ENCODE peak calls at places on chromosomes 11 and 22, in four cellular contexts. P, Y, G and S are unnamed samples.
A peak's percentile ranks its signal among the peaks of the same experiment; 100 is the strongest.

GRCh38 chr11:29328961-29329441 is 687.8 kb downstream of the KCNA4 start:
- DNase-seq in P (peak; percentile 84), Y (no peak), G (no peak), S (peak; percentile 27)

GRCh38 chr22:23401111-23401909 is 178.8 kb downstream of the IGLL1 start:
- DNase-seq in P (no peak), Y (no peak), G (peak; percentile 11), S (no peak)

GRCh38 chr11:8613036-8613435 is 19.0 kb upstream of the STK33 start:
- DNase-seq in P (no peak), Y (no peak), G (no peak), S (no peak)

GRCh38 chr22:50705219-50705691 is 32.6 kb downstream of the SHANK3 start:
- DNase-seq in P (no peak), Y (no peak), G (peak; percentile 67), S (peak; percentile 79)

GRCh38 chr11:63931876-63932275 is 6.9 kb upstream of the NAA40 start:
- DNase-seq in P (no peak), Y (no peak), G (no peak), S (no peak)

GRCh38 chr11:75606099-75606498 is 44.0 kb downstream of the SERPINH1 start:
- DNase-seq in P (no peak), Y (no peak), G (no peak), S (no peak)

GRCh38 chr11:1570896-1571759 is 943 bp downstream of the DUSP8 start:
- DNase-seq in P (no peak), Y (no peak), G (no peak), S (peak; percentile 26)

GRCh38 chr11:115670538-115671200 is 166.5 kb upstream of the CADM1 start:
- DNase-seq in P (no peak), Y (no peak), G (no peak), S (no peak)

GRCh38 chr11:78782725-78783124 is 208.1 kb upstream of the NARS2 start:
- DNase-seq in P (no peak), Y (no peak), G (no peak), S (no peak)

DNA sequence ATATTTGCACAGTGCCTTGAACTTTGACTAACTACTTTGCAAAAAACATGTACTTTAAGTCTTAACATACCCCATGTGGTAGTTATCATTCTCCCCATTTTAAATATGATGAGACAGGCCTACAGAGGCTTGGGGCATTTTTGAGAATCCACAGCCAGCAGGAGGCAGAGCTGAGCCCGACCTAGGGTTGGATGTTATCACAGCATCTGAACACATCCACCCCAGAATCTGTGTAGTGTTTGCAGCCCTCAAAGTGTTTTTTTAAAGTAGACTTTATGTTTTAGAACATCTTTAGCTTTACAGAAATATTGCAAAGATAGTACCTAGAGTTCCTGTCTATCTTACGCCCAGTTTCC is 17.6 kb downstream of the OTOG start:
- DNase-seq in P (peak; percentile 10), Y (no peak), G (peak; percentile 54), S (peak; percentile 14)
- TF ChIP-seq CTCF in P (peak; percentile 21), Y (no peak), G (peak; percentile 60), S (peak; percentile 48)

GRCh38 chr11:108003623-108004022 is 5.1 kb upstream of the CUL5 start:
- DNase-seq in P (no peak), Y (no peak), G (no peak), S (no peak)

GRCh38 chr11:108009497-108010360 is 1.0 kb downstream of the CUL5 start:
- DNase-seq in P (no peak), Y (no peak), G (peak; percentile 23), S (peak; percentile 19)

GRCh38 chr11:108007819-108008218 is 879 bp upstream of the CUL5 start:
- DNase-seq in P (no peak), Y (no peak), G (no peak), S (no peak)

GRCh38 chr11:108012139-108012725 is 3.5 kb downstream of the CUL5 start:
- DNase-seq in P (no peak), Y (no peak), G (no peak), S (no peak)

GRCh38 chr11:108008656-108009496 is at the start of gene CUL5:
- DNase-seq in P (peak; percentile 89), Y (peak; percentile 60), G (peak; percentile 92), S (peak; percentile 93)
- H3K4me3 ChIP-seq in P (peak within 1 kb of the TSS; percentile 84), Y (peak within 1 kb of the TSS; percentile 80), G (peak within 1 kb of the TSS; percentile 90), S (peak within 1 kb of the TSS; percentile 94)

GRCh38 chr22:24968066-24968561 is 15.6 kb downstream of the KIAA1671 start:
- DNase-seq in P (no peak), Y (no peak), G (no peak), S (no peak)

GRCh38 chr22:24972369-24972768 is 19.9 kb downstream of the KIAA1671 start:
- DNase-seq in P (no peak), Y (no peak), G (no peak), S (no peak)

GRCh38 chr22:24973867-24974266 is 21.4 kb downstream of the KIAA1671 start:
- DNase-seq in P (no peak), Y (no peak), G (no peak), S (no peak)

GRCh38 chr22:24965822-24966626 is 13.5 kb downstream of the KIAA1671 start:
- DNase-seq in P (peak; percentile 33), Y (no peak), G (no peak), S (no peak)

DNA sequence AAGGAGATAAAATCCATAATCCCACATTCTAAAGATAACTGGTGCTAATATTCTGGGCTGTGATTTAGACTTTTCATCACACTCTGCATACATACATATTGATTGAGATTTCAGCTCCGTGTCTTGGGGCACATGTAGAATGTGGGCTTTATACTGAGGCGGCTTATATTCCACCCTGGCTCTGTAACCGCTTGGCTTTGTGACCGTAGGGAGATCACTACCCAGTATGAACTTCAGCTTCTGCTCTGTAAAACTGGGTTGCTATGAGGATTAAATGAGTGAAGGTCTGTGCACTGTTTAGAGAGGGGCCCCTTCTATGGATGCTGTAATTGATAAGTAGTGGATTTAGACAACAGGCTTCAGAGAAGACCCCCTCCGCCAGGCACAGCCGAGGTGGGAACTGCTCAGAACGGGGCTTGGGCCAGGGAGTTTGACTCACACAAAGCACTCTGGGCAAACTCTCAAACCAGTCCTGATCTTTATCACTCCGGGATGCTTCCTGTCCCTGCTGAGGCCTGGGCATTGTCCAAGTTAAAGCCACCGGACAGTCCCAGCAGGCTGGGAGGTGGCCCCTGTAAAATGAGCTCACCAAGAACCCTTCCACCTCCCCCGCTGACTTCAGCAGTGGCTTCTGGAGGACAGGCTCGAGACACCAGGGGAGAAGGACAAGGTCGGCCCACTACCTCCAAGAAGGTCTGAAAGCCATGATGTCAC is 17.2 kb downstream of the KIAA1671 start:
- DNase-seq in P (no peak), Y (no peak), G (no peak), S (no peak)
- TF ChIP-seq MYC in P (no peak), Y (no peak), G (no peak), S (no peak)

DNA sequence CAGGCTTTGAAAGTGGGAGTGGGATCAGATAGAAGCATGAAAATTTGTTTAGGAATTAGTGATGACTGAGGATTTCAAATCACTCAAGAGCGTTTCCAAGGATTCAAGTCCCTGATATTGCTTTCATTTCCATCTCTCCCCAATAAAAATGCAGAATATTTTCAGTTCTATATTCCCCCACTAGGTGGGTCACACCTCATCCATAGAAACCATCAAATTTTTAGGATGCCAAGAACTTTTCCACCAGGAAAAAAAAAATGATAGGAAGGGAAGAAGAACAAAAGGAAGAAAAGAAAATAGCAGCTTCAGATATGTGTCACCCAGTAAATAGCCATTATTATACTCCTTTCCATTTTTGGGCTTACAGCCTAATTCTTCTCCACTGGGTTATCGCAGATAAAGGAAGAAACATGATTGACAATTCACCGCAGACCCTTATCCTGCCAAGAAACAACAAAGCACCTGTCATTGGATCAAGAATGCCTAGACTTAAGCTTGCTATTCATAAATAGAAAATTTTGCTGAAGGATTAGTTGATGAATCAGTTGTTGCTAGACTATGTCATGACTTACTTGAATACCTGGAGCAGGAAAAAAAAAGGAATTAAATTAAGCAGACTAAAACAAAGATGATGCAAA is 30.3 kb upstream of the OR10D3 start:
- DNase-seq in P (no peak), Y (no peak), G (no peak), S (no peak)
- TF ChIP-seq CTCF in P (no peak), Y (no peak), G (no peak), S (no peak)

GRCh38 chr22:49296561-49296960 is 531.1 kb downstream of the BRD1 start:
- DNase-seq in P (no peak), Y (no peak), G (no peak), S (no peak)

GRCh38 chr22:49292909-49293308 is 534.8 kb downstream of the BRD1 start:
- DNase-seq in P (no peak), Y (no peak), G (no peak), S (no peak)

GRCh38 chr22:49295465-49295743 is 532.3 kb downstream of the BRD1 start:
- DNase-seq in P (no peak), Y (no peak), G (no peak), S (no peak)

GRCh38 chr22:49295851-49296560 is 531.7 kb downstream of the BRD1 start:
- DNase-seq in P (no peak), Y (no peak), G (no peak), S (no peak)

DNA sequence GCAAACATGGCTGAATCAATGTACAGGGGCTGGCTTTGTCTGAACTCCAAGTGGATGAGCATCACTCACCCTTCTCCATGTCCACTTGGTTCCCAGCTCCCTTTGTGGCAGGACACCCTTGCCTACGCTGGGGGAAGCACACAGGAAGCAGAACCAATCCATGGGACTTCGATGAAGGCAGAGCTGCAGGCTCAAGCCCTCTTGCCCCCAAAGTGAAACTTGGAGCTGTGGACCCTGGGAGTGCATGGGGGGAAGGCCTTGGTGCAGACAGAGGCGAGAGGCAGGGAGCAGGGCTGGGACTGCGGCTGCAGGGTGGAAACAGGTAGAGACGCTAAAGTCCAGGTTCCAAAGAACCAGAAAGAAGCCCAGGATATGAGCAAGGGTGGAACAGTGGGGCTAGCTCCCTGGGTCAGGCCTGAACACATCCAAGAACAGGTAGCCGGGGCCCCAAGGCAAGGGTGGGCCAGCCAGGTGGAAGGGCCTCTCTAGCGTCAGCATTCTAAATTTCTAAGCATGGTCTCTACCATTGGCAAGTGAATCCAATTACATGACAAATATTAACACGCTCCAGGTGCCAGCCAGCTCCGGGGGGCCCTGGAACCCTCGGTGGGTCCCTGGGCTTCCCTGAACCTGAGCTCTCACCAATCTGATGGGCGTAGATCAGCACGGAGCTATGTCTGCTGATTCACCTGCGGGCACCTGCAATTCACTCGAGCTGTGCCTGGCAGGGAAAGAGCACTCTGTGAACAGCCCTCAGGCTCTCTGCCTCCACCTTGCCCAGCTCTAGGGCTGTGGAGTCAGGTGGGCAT is 532.8 kb downstream of the BRD1 start:
- DNase-seq in P (no peak), Y (no peak), G (no peak), S (no peak)
- H3K4me3 ChIP-seq in P (no peak overlapping the region), Y (no peak overlapping the region), G (no peak overlapping the region), S (no peak overlapping the region)

DNA sequence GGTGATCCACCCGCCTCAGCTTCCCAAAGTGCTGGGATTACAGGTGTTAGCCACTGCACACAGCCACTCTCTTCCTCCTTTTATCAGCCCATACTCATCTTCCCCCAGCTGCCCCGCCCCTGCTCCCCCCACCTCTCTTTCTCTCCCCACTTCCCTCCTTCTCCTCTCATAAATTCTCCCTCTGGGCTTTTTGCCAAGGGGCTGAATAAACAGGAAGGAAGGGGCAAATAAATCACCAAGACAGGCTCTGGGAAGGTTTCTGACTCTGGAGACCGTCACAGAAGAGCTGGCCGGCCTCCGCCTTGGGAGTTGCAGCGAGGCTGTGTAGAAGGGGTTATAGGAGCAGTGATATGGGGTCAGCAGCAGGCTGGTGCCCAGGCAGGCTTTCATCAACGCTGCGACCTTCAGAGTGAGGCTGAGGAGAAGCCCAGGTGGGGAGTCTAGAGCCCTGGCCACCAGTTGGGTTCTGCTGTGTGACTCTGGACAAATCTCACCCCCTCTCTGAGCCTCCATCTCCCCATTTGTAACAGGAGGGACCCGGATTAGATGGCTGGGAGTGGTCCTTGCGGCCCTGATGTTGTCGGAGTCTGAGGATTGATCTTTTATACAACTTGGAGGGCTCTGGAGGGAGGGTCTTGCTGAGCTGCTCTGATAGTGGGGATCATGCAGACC is 62.6 kb upstream of the RASD2 start:
- DNase-seq in P (peak; percentile 70), Y (no peak), G (peak; percentile 20), S (peak; percentile 83)
- TF ChIP-seq MYC in P (no peak), Y (no peak), G (no peak), S (no peak)